ENCODE peak calls at places on chromosomes 1 and 21, in six cellular contexts. S is ascending aorta; D is NT2/D1; B is lower lobe of right lung; A is kidney; W is naive thymus-derived CD4-positive, alpha-beta T cell. Q is an unnamed sample.

GRCh38 chr1:191065771-191066170 is 588.1 kb upstream of the BRINP3 start:
- DNase-seq in B (no peak), W (no peak), S (no peak), D (no peak), A (no peak), Q (no peak)

GRCh38 chr1:21779613-21780521 is 3.1 kb downstream of the USP48 start:
- DNase-seq in A (no peak), D (no peak), W (no peak), B (no peak), S (no peak), Q (no peak)

GRCh38 chr1:27070390-27071048 is 57.9 kb upstream of the TENT5B start:
- DNase-seq in S (no peak), A (peak; percentile 77), D (no peak), W (no peak), B (no peak), Q (peak; percentile 76)

GRCh38 chr1:106798991-106799390 is 257.5 kb upstream of the PRMT6 start:
- DNase-seq in A (no peak), S (no peak), W (no peak), D (no peak), B (no peak), Q (no peak)

GRCh38 chr21:38244885-38245869 is 11.6 kb upstream of the KCNJ15 start:
- DNase-seq in W (peak; percentile 57), A (no peak), B (no peak), S (no peak), D (no peak), Q (no peak)

GRCh38 chr21:46054447-46054846 is 43.5 kb upstream of the COL6A2 start:
- DNase-seq in B (peak; percentile 42), D (no peak), A (peak; percentile 72), S (no peak), W (no peak), Q (no peak)

GRCh38 chr1:66711420-66711819 is 40.8 kb upstream of the DYNLT5 start:
- DNase-seq in A (peak; percentile 13), B (no peak), S (no peak), W (no peak), D (no peak), Q (no peak)

GRCh38 chr21:43287974-43288755 is 119.4 kb downstream of the CRYAA start:
- DNase-seq in W (no peak), A (peak; percentile 73), D (no peak), B (peak; percentile 65), S (no peak), Q (no peak)

GRCh38 chr1:214111796-214112195 is 124.0 kb downstream of the PROX1 start:
- DNase-seq in A (no peak), W (no peak), B (no peak), S (no peak), D (no peak), Q (no peak)

GRCh38 chr21:44712203-44713028 is 1.0 kb upstream of the TSPEAR start:
- DNase-seq in D (no peak), B (no peak), A (no peak), S (no peak), W (no peak), Q (no peak)

GRCh38 chr1:246428542-246429308 is 78.4 kb downstream of the SMYD3 start:
- DNase-seq in D (no peak), A (no peak), S (no peak), B (no peak), W (no peak), Q (no peak)

GRCh38 chr1:66676616-66677298 is 75.5 kb upstream of the DYNLT5 start:
- DNase-seq in D (no peak), W (no peak), B (no peak), A (no peak), S (no peak), Q (no peak)

GRCh38 chr1:54069792-54070548 is 16.6 kb downstream of the TCEANC2 start:
- DNase-seq in S (no peak), A (no peak), D (no peak), B (no peak), W (peak; percentile 54), Q (no peak)

GRCh38 chr21:15050588-15051377 is 14.0 kb downstream of the NRIP1 start:
- DNase-seq in S (no peak), W (no peak), B (no peak), A (no peak), D (no peak), Q (no peak)

GRCh38 chr1:47325530-47325929 is 8.1 kb upstream of the CMPK1 start:
- DNase-seq in B (no peak), W (no peak), S (no peak), A (no peak), D (no peak), Q (no peak)

GRCh38 chr1:180941518-180942275 is 29.0 kb downstream of the KIAA1614 start:
- DNase-seq in A (no peak), S (no peak), B (no peak), W (no peak), D (no peak), Q (no peak)
- H3K4me1 ChIP-seq in A (no peaks in the 10 kb centered on the region), S (no peaks in the 10 kb centered on the region), B (no peaks in the 10 kb centered on the region), W (no peaks in the 10 kb centered on the region), D (peaks cover 13% of the 10 kb centered on the region), Q (no peaks in the 10 kb centered on the region)

GRCh38 chr1:38693759-38694158 is 165.8 kb downstream of the RRAGC start:
- DNase-seq in B (no peak), W (no peak), A (no peak), S (no peak), D (no peak), Q (no peak)
- H3K4me1 ChIP-seq in B (no peaks in the 10 kb centered on the region), W (no peaks in the 10 kb centered on the region), A (no peaks in the 10 kb centered on the region), S (no peaks in the 10 kb centered on the region), D (no peaks in the 10 kb centered on the region), Q (no peaks in the 10 kb centered on the region)

GRCh38 chr1:23977854-23978191 is 2.3 kb downstream of the SRSF10 start:
- DNase-seq in B (no peak), A (no peak), S (no peak), D (no peak), W (no peak), Q (no peak)
- H3K4me1 ChIP-seq in B (peaks cover 66% of the 10 kb centered on the region), A (peaks cover 17% of the 10 kb centered on the region), S (peaks cover 3% of the 10 kb centered on the region), D (no peaks in the 10 kb centered on the region), W (peaks cover 31% of the 10 kb centered on the region), Q (peaks cover 18% of the 10 kb centered on the region)

GRCh38 chr1:93671090-93671743 is 10.4 kb downstream of the BCAR3 start:
- DNase-seq in A (no peak), B (no peak), W (no peak), S (no peak), D (no peak), Q (no peak)
- H3K4me1 ChIP-seq in A (peaks cover 50% of the 10 kb centered on the region), B (peaks cover 87% of the 10 kb centered on the region), W (no peaks in the 10 kb centered on the region), S (peaks cover 14% of the 10 kb centered on the region), D (peaks cover 5% of the 10 kb centered on the region), Q (peaks cover 9% of the 10 kb centered on the region)

Q was measured in pancreas.